ENCODE peak calls at places on chromosome 20, in five cellular contexts. U is Daoy, O is T-helper 9 cell, V is Ammon's horn, G is Calu3. Q is an unnamed sample.

GRCh38 chr20:16025084-16025483 is 548.2 kb downstream of the KIF16B start:
- DNase-seq in U (no peak), O (no peak), V (no peak), G (no peak), Q (no peak)

GRCh38 chr20:38453941-38454340 is 18.7 kb upstream of the RALGAPB start:
- DNase-seq in O (no peak), U (no peak), G (no peak), V (no peak), Q (no peak)

GRCh38 chr20:37295001-37295400 is 5.5 kb downstream of the MANBAL start:
- DNase-seq in V (no peak), U (peak; percentile 92), O (no peak), G (peak; percentile 59), Q (no peak)

GRCh38 chr20:58712823-58713731 is 20.5 kb downstream of the NPEPL1 start:
- DNase-seq in O (no peak), G (no peak), V (peak; percentile 1), U (no peak), Q (peak; percentile 20)

GRCh38 chr20:32982617-32983458 is 21.4 kb downstream of the SUN5 start:
- DNase-seq in V (peak; percentile 53), O (no peak), U (peak; percentile 22), G (peak; percentile 40), Q (no peak)

GRCh38 chr20:49676581-49677291 is 36.9 kb downstream of the B4GALT5 start:
- DNase-seq in O (peak; percentile 19), V (no peak), G (no peak), U (peak; percentile 50), Q (no peak)

GRCh38 chr20:52493177-52493711 is 301.7 kb upstream of the ZFP64 start:
- DNase-seq in G (no peak), O (no peak), V (peak; percentile 2), U (peak; percentile 72), Q (no peak)

GRCh38 chr20:45892049-45892816 is 1.1 kb downstream of the CTSA start:
- DNase-seq in U (no peak), O (no peak), G (peak; percentile 43), V (no peak), Q (no peak)

GRCh38 chr20:21840991-21841390 is 135.5 kb downstream of the PAX1 start:
- DNase-seq in G (no peak), U (peak; percentile 90), O (no peak), V (no peak), Q (no peak)

GRCh38 chr20:17226410-17227198 is at the start of gene PCSK2:
- DNase-seq in U (peak; percentile 72), O (no peak), G (no peak), V (peak; percentile 87), Q (peak; percentile 91)

GRCh38 chr20:23995905-23996666 is 7.5 kb upstream of the GGTLC1 start:
- DNase-seq in U (peak; percentile 4), O (peak; percentile 61), G (peak; percentile 28), V (peak; percentile 54), Q (no peak)

GRCh38 chr20:31835977-31836852 is 9.2 kb downstream of the FOXS1 start:
- DNase-seq in V (peak; percentile 71), O (no peak), G (peak; percentile 97), U (peak; percentile 97), Q (no peak)

Q was measured in H9.